ENCODE peak calls at places on chromosomes 7 and 10, in four cellular contexts. Q is astrocyte, C is ovary, L is uterus. Y is an unnamed sample.

GRCh38 chr7:50436133-50436802 is 13.9 kb downstream of the FIGNL1 start:
- DNase-seq in Q (peak), C (no peak), L (no peak), Y (no peak)

GRCh38 chr10:29169021-29169420 is 119.8 kb upstream of the LYZL1 start:
- DNase-seq in Q (no peak), C (no peak), L (no peak), Y (no peak)

GRCh38 chr10:110764793-110765512 is 106.8 kb upstream of the PDCD4 start:
- DNase-seq in C (no peak), Q (no peak), L (no peak), Y (no peak)

GRCh38 chr7:26213821-26214515 is 12.4 kb downstream of the CBX3 start:
- DNase-seq in Q (no peak), L (no peak), C (no peak), Y (no peak)

GRCh38 chr7:47337531-47337930 is 244.4 kb downstream of the TNS3 start:
- DNase-seq in C (no peak), L (no peak), Q (peak), Y (no peak)

GRCh38 chr7:117313582-117313981 is 9.3 kb downstream of the WNT2 start:
- DNase-seq in L (no peak), C (no peak), Q (no peak), Y (no peak)

GRCh38 chr10:125521721-125522680 is 161.0 kb downstream of the TEX36 start:
- DNase-seq in Q (no peak), L (no peak), C (no peak), Y (no peak)

GRCh38 chr10:92241158-92241500 is 49.7 kb downstream of the CPEB3 start:
- DNase-seq in C (no peak), L (no peak), Q (peak), Y (no peak)

GRCh38 chr10:110226555-110226925 is 19.1 kb downstream of the MXI1 start:
- DNase-seq in Q (peak), C (peak), L (peak), Y (peak)

GRCh38 chr10:89518108-89518507 is 17.3 kb downstream of the SLC16A12 start:
- DNase-seq in Q (no peak), C (no peak), L (no peak), Y (no peak)

GRCh38 chr7:101911800-101912705 is 94.6 kb downstream of the CUX1 start:
- DNase-seq in Q (no peak), L (peak), C (peak), Y (no peak)

GRCh38 chr10:3745582-3745981 is 39.4 kb downstream of the KLF6 start:
- DNase-seq in Q (no peak), L (no peak), C (no peak), Y (no peak)

GRCh38 chr10:11863353-11864105 is 40.4 kb downstream of the PROSER2 start:
- DNase-seq in L (no peak), Q (no peak), C (no peak), Y (no peak)

GRCh38 chr7:105713488-105714465 is 132.5 kb upstream of the EFCAB10 start:
- DNase-seq in L (no peak), C (no peak), Q (no peak), Y (no peak)

GRCh38 chr7:1861799-1862458 is 191.9 kb downstream of the ELFN1 start:
- DNase-seq in L (no peak), Q (no peak), C (no peak), Y (no peak)

GRCh38 chr7:155230169-155230593 is 67.5 kb upstream of the INSIG1 start:
- DNase-seq in Q (peak), L (no peak), C (no peak), Y (peak)

GRCh38 chr10:97332586-97333350 is 1.8 kb downstream of the FRAT2 start:
- DNase-seq in C (peak), Q (peak), L (peak), Y (peak)

GRCh38 chr7:24779283-24779655 is 22.0 kb upstream of the GSDME start:
- DNase-seq in Q (no peak), C (no peak), L (no peak), Y (peak)

GRCh38 chr7:1943933-1944618 is 274.0 kb downstream of the ELFN1 start:
- DNase-seq in Q (no peak), L (no peak), C (no peak), Y (no peak)

GRCh38 chr10:102226542-102226870 is 407 bp downstream of the ELOVL3 start:
- DNase-seq in L (no peak), C (no peak), Q (no peak), Y (no peak)
- H3K4me3 ChIP-seq in L (peak), C (no peak), Q (peak), Y (no peak)

DNA sequence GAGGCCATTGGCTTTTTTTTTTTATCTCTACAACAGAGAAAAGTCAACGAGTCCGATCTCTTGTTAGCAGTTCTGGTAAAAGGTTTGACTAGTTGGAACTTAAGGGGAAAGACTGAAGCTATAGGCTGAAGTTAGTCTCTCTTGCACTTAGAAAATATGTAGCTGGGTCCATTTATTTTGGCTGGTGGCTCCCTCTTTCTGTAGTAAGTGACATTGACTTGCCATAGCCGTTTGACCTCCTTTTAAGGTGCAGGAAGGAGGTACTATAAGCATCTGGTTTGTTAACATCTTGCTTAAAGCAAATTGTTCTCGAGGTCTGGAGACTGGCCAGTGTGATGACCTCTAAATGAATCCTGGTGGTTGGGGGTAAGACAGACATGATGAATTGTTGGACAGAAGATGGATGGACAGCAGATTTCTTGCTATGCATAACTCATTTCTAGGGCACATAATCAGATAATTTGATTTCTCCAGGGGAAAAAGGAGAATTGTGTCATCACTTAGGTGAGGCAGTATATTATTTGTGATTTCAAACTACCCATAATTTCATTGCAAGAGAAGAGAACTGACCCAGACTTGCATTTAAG is 356.3 kb upstream of the GALNT17 start:
- DNase-seq in L (no peak), C (no peak), Q (peak), Y (no peak)
- TF ChIP-seq CTCF in L (no peak), C (no peak), Q (no peak), Y (peak)

GRCh38 chr10:69087600-69088470 is at the start of gene SRGN:
- DNase-seq in C (peak), Q (peak), L (peak), Y (no peak)
- H3K4me3 ChIP-seq in C (peak), Q (peak), L (peak), Y (no peak)

GRCh38 chr10:86650151-86650550 is 4.2 kb upstream of the OPN4 start:
- DNase-seq in Q (no peak), C (no peak), L (no peak), Y (no peak)

GRCh38 chr10:86647773-86648705 is 6.3 kb upstream of the OPN4 start:
- DNase-seq in C (no peak), L (peak), Q (peak), Y (no peak)

GRCh38 chr10:86648706-86649426 is 5.5 kb upstream of the OPN4 start:
- DNase-seq in Q (peak), C (no peak), L (peak), Y (peak)

GRCh38 chr10:86651021-86651471 is 3.3 kb upstream of the OPN4 start:
- DNase-seq in Q (no peak), C (no peak), L (peak), Y (no peak)

DNA sequence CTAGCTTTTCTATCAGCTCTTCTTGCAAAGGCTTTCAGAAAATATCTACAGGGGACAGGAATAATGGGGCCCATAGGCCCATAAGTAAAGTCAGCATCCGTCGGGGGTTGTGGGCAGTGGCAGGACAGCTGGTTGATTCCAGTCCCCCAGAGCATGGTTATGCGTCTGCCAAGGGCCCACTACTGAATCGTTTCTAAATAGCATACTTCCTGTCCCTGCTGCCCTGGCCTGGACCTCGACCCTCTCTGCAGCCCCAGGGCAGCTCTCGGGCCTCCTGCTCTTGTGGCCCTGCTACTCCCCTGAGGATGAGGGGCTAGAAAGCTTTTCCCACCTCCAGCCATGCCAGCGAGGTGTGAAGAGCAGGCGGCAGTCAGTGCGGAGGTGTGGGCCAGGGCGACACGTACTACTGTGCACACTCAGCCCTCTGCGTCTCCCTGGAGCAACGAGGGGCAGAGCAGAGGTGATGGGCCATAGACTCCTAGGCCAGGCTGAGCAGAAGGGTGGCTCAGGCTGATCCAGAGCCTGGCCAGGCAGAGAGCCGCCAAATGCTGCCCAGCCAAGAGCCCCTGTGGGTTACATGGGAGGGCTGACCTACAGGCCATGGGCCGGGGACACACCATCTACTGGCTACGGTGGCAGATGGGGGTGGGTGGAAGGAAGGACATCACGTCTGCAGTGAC is 4.7 kb upstream of the OPN4 start:
- DNase-seq in Q (no peak), L (peak), C (no peak), Y (no peak)
- TF ChIP-seq CTCF in Q (no peak), L (no peak), C (no peak), Y (no peak)

GRCh38 chr10:117442521-117442920 is 67.3 kb upstream of the PDZD8 start:
- DNase-seq in Q (no peak), L (no peak), C (no peak), Y (no peak)

GRCh38 chr10:117443677-117444022 is 68.4 kb upstream of the PDZD8 start:
- DNase-seq in Q (no peak), C (no peak), L (no peak), Y (no peak)

GRCh38 chr10:117441812-117442443 is 66.7 kb upstream of the PDZD8 start:
- DNase-seq in Q (peak), L (no peak), C (no peak), Y (peak)

GRCh38 chr10:117444497-117445040 is 69.3 kb upstream of the PDZD8 start:
- DNase-seq in Q (peak), L (no peak), C (no peak), Y (no peak)

DNA sequence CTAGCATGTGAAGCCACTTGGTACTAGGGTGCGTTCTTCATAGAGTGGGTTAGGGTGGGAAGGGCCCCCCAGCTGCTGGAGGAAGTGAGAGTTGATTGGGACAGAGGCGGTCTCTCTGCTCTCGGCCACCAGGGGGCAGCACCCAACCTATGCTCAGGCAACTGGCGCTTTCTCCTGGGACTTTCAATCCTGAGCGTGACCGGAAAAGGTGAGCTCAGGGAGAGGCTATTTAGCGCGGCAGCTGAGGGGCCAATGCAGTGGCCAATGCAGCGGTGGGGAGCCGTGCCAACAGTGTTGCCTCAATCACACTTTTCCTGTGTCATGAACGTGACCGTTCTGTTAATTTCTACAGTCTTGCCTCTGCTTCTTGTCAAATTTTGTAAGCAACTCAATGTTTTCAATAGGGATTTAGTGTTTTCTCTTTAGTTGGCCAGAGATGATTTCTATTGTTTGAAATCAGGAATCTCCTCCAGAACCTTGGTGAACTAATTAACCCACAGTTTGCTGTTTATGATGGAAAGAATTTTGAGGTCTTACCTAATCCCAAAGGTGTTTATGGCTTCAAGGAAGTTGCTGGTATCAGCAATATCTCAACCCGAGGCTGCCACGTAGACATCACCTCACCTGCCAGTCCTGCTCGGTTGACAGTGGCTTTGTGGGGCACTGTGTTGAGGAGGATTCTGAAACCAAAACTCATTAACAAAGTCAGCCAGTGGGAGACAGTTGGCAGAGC is 67.9 kb upstream of the PDZD8 start:
- DNase-seq in L (peak), Q (peak), C (peak), Y (peak)
- H3K4me3 ChIP-seq in L (no peak), Q (no peak), C (peak), Y (no peak)

GRCh38 chr10:12949248-12949647 is 52.3 kb downstream of the CCDC3 start:
- DNase-seq in L (no peak), C (no peak), Q (no peak), Y (no peak)
- TF ChIP-seq CTCF in L (no peak), C (no peak), Q (no peak), Y (peak)

GRCh38 chr7:22430457-22430856 is 69.5 kb downstream of the STEAP1B start:
- DNase-seq in L (no peak), Q (peak), C (no peak), Y (no peak)

GRCh38 chr7:22433710-22434460 is 66.1 kb downstream of the STEAP1B start:
- DNase-seq in C (no peak), Q (peak), L (peak), Y (no peak)

GRCh38 chr7:22435105-22435504 is 64.9 kb downstream of the STEAP1B start:
- DNase-seq in C (no peak), L (no peak), Q (no peak), Y (no peak)

GRCh38 chr7:22429386-22429785 is 70.6 kb downstream of the STEAP1B start:
- DNase-seq in C (no peak), L (no peak), Q (no peak), Y (no peak)

GRCh38 chr7:22432203-22432718 is 67.7 kb downstream of the STEAP1B start:
- DNase-seq in L (no peak), Q (no peak), C (no peak), Y (no peak)
- H3K4me3 ChIP-seq in L (no peak), Q (no peak), C (no peak), Y (no peak)

GRCh38 chr10:79146611-79147130 is 77.9 kb downstream of the ZMIZ1 start:
- DNase-seq in Q (no peak), C (peak), L (peak), Y (no peak)
- TF ChIP-seq CTCF in Q (no peak), C (no peak), L (peak), Y (no peak)

GRCh38 chr7:90229728-90230127 is 15.2 kb upstream of the CFAP69 start:
- DNase-seq in Q (no peak), C (no peak), L (no peak), Y (no peak)

GRCh38 chr7:90224204-90224603 is 12.7 kb downstream of the STEAP2 start:
- DNase-seq in Q (no peak), L (no peak), C (no peak), Y (no peak)

GRCh38 chr7:90225601-90226000 is 14.1 kb downstream of the STEAP2 start:
- DNase-seq in Q (no peak), L (no peak), C (no peak), Y (no peak)

GRCh38 chr7:90225181-90225580 is 13.6 kb downstream of the STEAP2 start:
- DNase-seq in C (no peak), Q (no peak), L (no peak), Y (no peak)

DNA sequence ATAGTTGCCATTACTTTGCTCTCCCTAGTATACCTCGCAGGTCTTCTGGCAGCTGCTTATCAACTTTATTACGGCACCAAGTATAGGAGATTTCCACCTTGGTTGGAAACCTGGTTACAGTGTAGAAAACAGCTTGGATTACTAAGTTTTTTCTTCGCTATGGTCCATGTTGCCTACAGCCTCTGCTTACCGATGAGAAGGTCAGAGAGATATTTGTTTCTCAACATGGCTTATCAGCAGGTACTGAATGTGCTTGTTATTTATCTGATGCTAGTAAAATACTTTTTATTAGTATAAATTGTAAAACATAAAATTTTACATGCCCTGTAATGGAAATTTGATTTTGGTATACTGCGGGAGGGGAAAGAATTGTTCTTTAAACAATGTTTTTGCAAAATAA is 15.7 kb downstream of the STEAP2 start:
- DNase-seq in C (no peak), Q (no peak), L (no peak), Y (no peak)
- H3K4me3 ChIP-seq in C (no peak), Q (no peak), L (no peak), Y (no peak)

Y was measured in retinal pigment epithelial cell.